ENCODE peak calls at places on chromosomes 6 and 20, in seven cellular contexts. L is AG04449, D is neural progenitor cell, Z is type B pancreatic cell, W is brain microvascular endothelial cell, N is stomach, O is HepG2. U is an unnamed sample.
A peak's percentile ranks its signal among the peaks of the same experiment; 100 is the strongest.

GRCh38 chr6:168950500-168951223 is 303.0 kb downstream of the THBS2 start:
- DNase-seq in L (no peak), D (no peak), Z (no peak), W (no peak), N (no peak), O (no peak), U (no peak)

GRCh38 chr6:43812850-43813584 is 43.0 kb downstream of the VEGFA start:
- DNase-seq in L (no peak), D (peak; percentile 18), Z (no peak), W (no peak), N (peak; percentile 68), O (no peak), U (no peak)

GRCh38 chr6:18510644-18511033 is 123.5 kb downstream of the RNF144B start:
- DNase-seq in L (no peak), D (no peak), Z (no peak), W (no peak), N (no peak), O (no peak), U (no peak)

GRCh38 chr20:19850190-19850533 is 92.1 kb downstream of the RIN2 start:
- DNase-seq in L (no peak), D (peak; percentile 13), Z (no peak), W (no peak), N (no peak), O (no peak), U (no peak)

GRCh38 chr20:2752631-2753455 is 47.6 kb downstream of the CPXM1 start:
- DNase-seq in L (no peak), D (peak; percentile 90), Z (no peak), W (no peak), N (no peak), O (peak; percentile 58), U (no peak)

GRCh38 chr6:32936247-32937152 is 4.3 kb downstream of the HLA-DMB start:
- DNase-seq in L (no peak), D (no peak), Z (no peak), W (no peak), N (no peak), O (no peak), U (no peak)

GRCh38 chr6:75759207-75759606 is 10.2 kb downstream of the MYO6 start:
- DNase-seq in L (no peak), D (peak; percentile 23), Z (no peak), W (no peak), N (no peak), O (no peak), U (no peak)

GRCh38 chr6:157314705-157315321 is 8.5 kb downstream of the TMEM242 start:
- DNase-seq in L (no peak), D (peak; percentile 72), Z (no peak), W (peak; percentile 57), N (no peak), O (peak; percentile 76), U (peak; percentile 54)

GRCh38 chr6:138977242-138977641 is 10.8 kb downstream of the REPS1 start:
- DNase-seq in L (no peak), D (no peak), Z (no peak), W (no peak), N (no peak), O (no peak), U (no peak)

GRCh38 chr6:14079971-14080370 is 37.6 kb upstream of the CD83 start:
- DNase-seq in L (no peak), D (no peak), Z (no peak), W (no peak), N (no peak), O (no peak), U (no peak)
- TF ChIP-seq CTCF in L (no peak), D (no peak), Z (no peak), W (no peak), N (no peak), O (no peak), U (no peak)

GRCh38 chr6:125477849-125478248 is 176.1 kb upstream of the HDDC2 start:
- DNase-seq in L (no peak), D (no peak), Z (no peak), W (peak; percentile 53), N (no peak), O (no peak), U (no peak)
- TF ChIP-seq CTCF in L (no peak), D (no peak), Z (no peak), W (no peak), N (no peak), O (no peak), U (no peak)

DNA sequence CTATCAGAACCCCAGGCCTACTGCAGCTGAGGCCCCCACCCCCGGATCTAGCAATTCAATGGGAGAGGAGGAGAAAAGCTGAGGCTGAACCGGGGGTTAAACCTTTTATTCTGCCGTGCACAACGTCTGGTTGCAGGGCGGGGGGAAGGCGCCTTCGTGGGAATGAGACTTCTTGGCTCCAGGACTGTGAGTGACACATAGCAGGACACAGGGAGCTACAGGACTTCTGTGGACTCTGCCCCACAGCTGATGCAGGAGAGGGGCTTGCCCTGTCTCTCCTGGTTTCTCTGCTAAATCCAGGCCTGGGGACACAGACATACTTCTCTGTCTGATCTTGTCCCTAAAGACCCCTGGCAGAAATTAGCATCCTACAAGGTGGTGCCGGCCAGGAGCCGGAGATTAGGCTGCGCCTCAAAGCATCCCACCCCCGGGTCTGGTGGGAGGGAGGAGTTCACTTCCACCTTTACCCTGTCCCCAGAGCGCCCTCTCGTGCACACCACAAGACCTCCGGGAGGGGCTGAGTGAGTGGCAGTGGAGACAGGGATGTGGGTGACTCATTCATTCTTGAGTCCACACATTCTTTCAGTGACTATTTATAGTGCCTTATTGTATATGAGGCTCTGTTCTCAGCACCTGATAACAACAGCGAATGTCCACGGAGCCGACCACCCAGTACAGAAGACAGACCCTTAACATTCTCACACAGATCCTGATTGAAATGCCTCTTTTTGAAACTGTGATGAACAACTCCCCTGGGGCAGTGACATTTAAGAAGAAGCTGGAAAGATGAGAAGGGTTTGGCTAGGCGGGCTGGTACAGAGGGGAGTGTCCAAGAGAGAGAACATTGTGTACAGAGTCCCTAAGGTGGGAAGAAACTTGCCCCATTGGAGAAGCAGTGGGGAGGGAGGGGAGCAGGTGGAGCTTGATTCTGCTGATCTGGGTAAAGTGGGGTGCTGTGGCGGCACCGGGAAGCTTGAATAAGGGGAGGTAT is 38.9 kb downstream of the GMPR start:
- DNase-seq in L (peak; percentile 53), D (peak; percentile 84), Z (no peak), W (peak; percentile 91), N (peak; percentile 73), O (peak; percentile 85), U (peak; percentile 42)
- TF ChIP-seq CTCF in L (peak; percentile 81), D (peak; percentile 64), Z (peak; percentile 40), W (peak; percentile 82), N (no peak), O (peak; percentile 76), U (peak; percentile 58)

GRCh38 chr20:58328836-58329235 is 19.3 kb downstream of the RAB22A start:
- DNase-seq in L (no peak), D (no peak), Z (no peak), W (no peak), N (no peak), O (no peak), U (no peak)
- TF ChIP-seq CTCF in L (no peak), D (no peak), Z (no peak), W (no peak), N (no peak), O (no peak), U (no peak)

GRCh38 chr20:11544029-11544678 is 373.5 kb upstream of the BTBD3 start:
- DNase-seq in L (peak; percentile 12), D (peak; percentile 71), Z (no peak), W (peak; percentile 76), N (no peak), O (peak; percentile 72), U (peak; percentile 28)
- TF ChIP-seq CTCF in L (peak; percentile 36), D (peak; percentile 79), Z (peak; percentile 88), W (peak; percentile 47), N (peak; percentile 25), O (peak; percentile 85), U (peak; percentile 42)

DNA sequence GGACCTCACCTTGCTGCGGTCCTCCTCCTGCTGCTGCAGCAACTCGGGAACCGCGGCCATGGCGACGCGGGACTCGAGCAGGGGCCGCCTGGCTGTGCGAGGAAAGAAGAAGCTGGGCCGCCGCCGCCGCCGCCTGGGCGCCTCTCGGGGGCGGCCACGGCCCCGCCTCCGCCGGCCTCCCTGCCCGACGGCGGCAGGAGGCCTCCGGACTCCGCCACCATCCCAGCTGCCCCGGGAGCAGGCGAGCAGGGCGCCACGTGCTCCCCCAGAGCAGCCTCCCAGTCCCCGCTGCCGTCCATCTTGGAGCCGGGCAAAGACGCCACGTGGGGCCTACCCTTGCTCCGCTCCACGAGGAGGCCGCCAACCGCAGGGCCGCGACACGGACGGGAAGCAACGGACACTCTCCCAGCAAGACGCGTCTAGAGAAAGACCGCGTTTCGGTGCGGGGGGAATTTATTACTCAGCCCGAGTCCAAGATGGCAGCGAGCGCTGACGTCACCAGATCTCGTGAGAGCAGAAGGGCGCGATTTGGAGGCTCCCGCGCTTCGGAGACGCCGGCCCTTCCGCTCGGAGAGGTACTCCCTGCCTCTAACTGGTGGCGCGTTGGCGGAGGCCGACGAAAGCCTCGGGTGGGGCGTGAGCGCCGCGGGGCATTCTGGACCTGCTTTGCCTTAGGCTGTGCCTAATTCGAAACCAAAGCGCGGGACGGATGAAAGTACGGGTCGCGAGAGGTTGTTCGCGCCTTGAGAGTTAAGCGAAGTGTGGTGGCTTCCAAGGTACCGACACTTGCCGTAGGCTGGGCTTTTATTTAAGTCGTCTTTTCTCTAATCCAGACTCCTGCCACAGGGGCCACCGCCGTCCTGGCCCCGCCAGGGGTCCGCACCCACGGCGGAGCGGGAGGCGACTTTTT is at the start of the genes MGME1 and SNX5:
- DNase-seq in L (peak; percentile 95), D (peak; percentile 99), Z (peak; percentile 99), W (peak; percentile 100), N (peak; percentile 99), O (peak; percentile 100), U (peak; percentile 98)
- TF ChIP-seq CTCF in L (no peak), D (no peak), Z (no peak), W (no peak), N (no peak), O (peak; percentile 23), U (no peak)